ENCODE peak calls at places on chromosomes 7 and 10, in six cellular contexts. J, T, O, I, R and P are unnamed samples.

GRCh38 chr7:47392241-47392759 is 189.6 kb downstream of the TNS3 start:
- DNase-seq in J (no peak), T (no peak), O (peak), I (no peak), R (no peak), P (peak)

GRCh38 chr7:94375713-94376112 is 19.0 kb upstream of the COL1A2 start:
- DNase-seq in J (no peak), T (no peak), O (peak), I (no peak), R (no peak), P (peak)

GRCh38 chr10:52597189-52597863 is 175.3 kb downstream of the MBL2 start:
- DNase-seq in J (no peak), T (no peak), O (no peak), I (no peak), R (no peak), P (no peak)

GRCh38 chr7:98203964-98204605 is 7.2 kb upstream of the BHLHA15 start:
- DNase-seq in J (no peak), T (no peak), O (no peak), I (no peak), R (no peak), P (no peak)

GRCh38 chr10:44857363-44858016 is 53.6 kb upstream of the TMEM72 start:
- DNase-seq in J (peak), T (peak), O (peak), I (peak), R (peak), P (peak)

GRCh38 chr10:12195281-12195602 is 449 bp downstream of the NUDT5 start:
- DNase-seq in J (no peak), T (peak), O (no peak), I (no peak), R (peak), P (no peak)

GRCh38 chr10:119039161-119039560 is 9.6 kb downstream of the NANOS1 start:
- DNase-seq in J (no peak), T (no peak), O (no peak), I (no peak), R (no peak), P (no peak)

GRCh38 chr7:43784030-43785001 is 25.8 kb downstream of the BLVRA start:
- DNase-seq in J (no peak), T (peak), O (peak), I (no peak), R (no peak), P (no peak)

GRCh38 chr7:11120675-11121220 is 147.1 kb downstream of the PHF14 start:
- DNase-seq in J (no peak), T (peak), O (no peak), I (no peak), R (no peak), P (no peak)

GRCh38 chr7:148110097-148110868 is 480.3 kb upstream of the C7orf33 start:
- DNase-seq in J (no peak), T (no peak), O (no peak), I (no peak), R (peak), P (no peak)

GRCh38 chr10:30877111-30877510 is 154.6 kb downstream of the ZNF438 start:
- DNase-seq in J (no peak), T (no peak), O (no peak), I (no peak), R (no peak), P (no peak)

GRCh38 chr10:87782721-87783120 is 35.3 kb downstream of the ATAD1 start:
- DNase-seq in J (no peak), T (no peak), O (no peak), I (no peak), R (no peak), P (no peak)

GRCh38 chr10:65496541-65496940 is 1429.3 kb upstream of the LRRTM3 start:
- DNase-seq in J (no peak), T (no peak), O (no peak), I (no peak), R (no peak), P (no peak)